ENCODE peak calls at places on chromosome 6, in nine cellular contexts. W, B, X, E, Z, P, H, A and C are unnamed samples.
A peak's percentile ranks its signal among the peaks of the same experiment; 100 is the strongest.

GRCh38 chr6:158939255-158940170 is 60.5 kb downstream of the RSPH3 start:
- DNase-seq in W (no peak), E (peak; percentile 1), H (no peak), Z (no peak), A (no peak), B (peak; percentile 71), P (peak; percentile 13), X (no peak), C (peak; percentile 54)

GRCh38 chr6:135535989-135536414 is 38.5 kb upstream of the AHI1 start:
- DNase-seq in W (peak; percentile 24), E (peak; percentile 4), A (peak; percentile 40), Z (peak; percentile 31), B (no peak), X (peak; percentile 37), P (peak; percentile 70), H (peak; percentile 29), C (peak; percentile 52)

GRCh38 chr6:156710479-156710878 is 66.7 kb upstream of the ARID1B start:
- DNase-seq in X (no peak), E (no peak), A (no peak), W (no peak), Z (no peak), H (no peak), B (no peak), P (no peak), C (no peak)

GRCh38 chr6:87393026-87393622 is 14.6 kb upstream of the CFAP206 start:
- DNase-seq in P (peak; percentile 73), W (peak; percentile 25), X (peak; percentile 50), A (peak; percentile 59), Z (peak; percentile 62), H (peak; percentile 51), E (no peak), B (no peak), C (peak; percentile 84)

GRCh38 chr6:21265264-21266044 is 328.1 kb upstream of the SOX4 start:
- DNase-seq in X (no peak), A (no peak), P (no peak), W (no peak), E (no peak), Z (no peak), H (no peak), B (no peak), C (peak; percentile 66)

GRCh38 chr6:41699063-41699462 is 36.3 kb downstream of the TFEB start:
- DNase-seq in W (no peak), E (no peak), Z (no peak), H (no peak), X (no peak), A (no peak), B (no peak), P (no peak), C (no peak)

GRCh38 chr6:29507319-29507718 is 19.6 kb upstream of the MAS1L start:
- DNase-seq in Z (no peak), P (no peak), W (no peak), E (no peak), X (no peak), B (peak; percentile 17), A (no peak), H (no peak), C (no peak)

GRCh38 chr6:2430617-2431016 is 185.2 kb upstream of the GMDS start:
- DNase-seq in E (no peak), B (no peak), A (no peak), Z (no peak), P (no peak), X (no peak), W (no peak), H (no peak), C (no peak)

GRCh38 chr6:47897233-47897632 is 115.4 kb downstream of the OPN5 start:
- DNase-seq in X (no peak), A (no peak), E (no peak), Z (no peak), W (no peak), B (no peak), H (no peak), P (no peak), C (no peak)

GRCh38 chr6:16698988-16699868 is 62.0 kb downstream of the ATXN1 start:
- DNase-seq in W (no peak), Z (no peak), H (no peak), B (no peak), P (no peak), A (peak; percentile 94), X (no peak), E (no peak), C (peak; percentile 59)

GRCh38 chr6:74651948-74652347 is 553.9 kb downstream of the COL12A1 start:
- DNase-seq in B (no peak), Z (no peak), X (no peak), P (no peak), E (no peak), A (no peak), W (no peak), H (no peak), C (no peak)

DNA sequence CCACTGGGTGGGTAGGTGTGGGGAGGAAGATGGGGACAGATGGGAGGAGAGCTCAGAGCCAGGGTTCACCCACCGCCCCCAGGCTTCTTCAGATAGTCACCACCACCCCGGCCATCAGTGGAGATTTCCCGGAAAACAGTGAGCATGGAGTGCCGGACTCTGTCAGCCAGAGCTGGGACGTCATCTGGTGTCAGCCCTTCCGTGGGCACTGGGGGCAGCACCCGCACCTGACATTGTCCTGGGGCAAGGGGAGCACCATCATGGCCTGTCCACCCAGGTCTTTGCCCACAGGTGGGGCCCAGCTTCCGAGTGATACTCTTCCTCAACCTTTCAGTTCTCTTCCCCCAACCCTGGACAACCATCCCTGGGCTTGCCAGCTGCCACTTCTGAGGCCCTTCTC is 4.8 kb downstream of the EGFL8 start:
- DNase-seq in E (no peak), Z (no peak), X (no peak), B (no peak), W (no peak), H (no peak), A (no peak), P (no peak), C (no peak)
- TF ChIP-seq CTCF in E (no peak), Z (peak; percentile 8), X (no peak), B (no peak), W (no peak), H (peak; percentile 24), A (peak; percentile 28), P (no peak), C (no peak)

GRCh38 chr6:13716955-13717295 is 5.3 kb upstream of the RANBP9 start:
- DNase-seq in Z (no peak), H (no peak), X (no peak), B (no peak), W (no peak), P (no peak), E (no peak), A (no peak), C (no peak)

GRCh38 chr6:13715444-13715883 is 3.8 kb upstream of the RANBP9 start:
- DNase-seq in A (peak; percentile 86), B (no peak), P (no peak), E (peak; percentile 37), Z (no peak), X (no peak), W (no peak), H (peak; percentile 58), C (peak; percentile 96)

GRCh38 chr6:13717787-13718458 is 6.3 kb upstream of the RANBP9 start:
- DNase-seq in W (no peak), A (no peak), H (no peak), P (no peak), X (no peak), B (no peak), Z (no peak), E (no peak), C (no peak)

GRCh38 chr6:13712485-13712990 is 903 bp upstream of the RANBP9 start:
- DNase-seq in W (no peak), B (no peak), Z (no peak), A (no peak), P (peak; percentile 82), E (no peak), H (no peak), X (no peak), C (peak; percentile 76)

GRCh38 chr6:13716225-13716954 is 4.8 kb upstream of the RANBP9 start:
- DNase-seq in A (no peak), B (no peak), W (no peak), Z (no peak), E (no peak), H (no peak), X (no peak), P (no peak), C (no peak)
- H3K4me3 ChIP-seq in A (no peak overlapping the region), B (no peak overlapping the region), W (no peak overlapping the region), Z (no peak overlapping the region), E (no peak overlapping the region), H (no peak overlapping the region), X (no peak overlapping the region), P (no peak overlapping the region), C (no peak overlapping the region)

DNA sequence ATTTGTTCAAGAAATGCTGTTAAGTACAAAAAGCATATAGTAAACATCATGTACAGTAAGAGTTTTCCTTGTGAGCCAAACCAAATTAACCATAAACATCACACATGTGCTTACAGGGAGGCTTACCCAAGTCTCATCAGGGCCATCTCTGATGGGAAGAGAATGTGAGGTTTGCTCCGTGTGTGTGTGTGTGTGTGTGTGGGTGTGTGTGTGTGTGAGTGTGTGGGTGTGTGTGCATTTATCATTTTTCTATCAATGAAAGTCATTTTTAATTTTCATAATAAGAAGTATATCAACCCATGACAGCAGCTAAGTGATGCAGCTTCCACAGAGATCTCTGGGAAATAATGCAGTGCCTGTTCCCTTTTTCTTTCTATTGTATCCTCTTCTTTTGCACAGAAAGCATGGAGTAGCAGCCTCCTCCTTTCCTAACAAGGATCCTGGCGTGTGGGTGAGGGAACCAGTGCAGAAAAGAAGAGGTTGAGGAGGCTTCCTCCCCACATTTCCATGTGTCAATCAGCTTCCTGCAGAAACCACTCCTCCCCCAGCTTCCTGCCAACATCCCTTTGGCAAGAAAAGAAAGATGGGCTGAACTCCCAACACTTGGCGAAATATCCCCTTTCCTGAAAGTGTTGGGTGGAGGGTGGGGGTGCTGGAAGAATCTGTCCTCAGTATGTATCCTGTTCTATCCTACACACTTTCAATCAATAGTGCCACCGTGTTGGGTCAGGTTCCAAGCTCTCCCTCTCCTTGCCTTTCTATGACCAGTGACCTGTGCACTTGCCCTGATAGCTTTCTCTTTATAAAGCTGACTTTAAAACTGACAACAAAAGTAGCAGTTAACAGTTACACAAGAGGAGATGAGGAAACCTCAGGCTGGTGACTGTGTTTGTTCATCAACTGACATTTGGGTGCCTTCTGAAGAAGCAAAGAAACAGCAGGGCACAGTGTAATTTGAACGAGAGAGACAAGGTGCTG is 251.8 kb upstream of the CITED2 start:
- DNase-seq in A (peak; percentile 15), H (no peak), W (no peak), B (no peak), X (no peak), E (no peak), P (no peak), Z (no peak), C (peak; percentile 98)
- TF ChIP-seq MAX in A (no peak), H (no peak), W (no peak), B (no peak), X (no peak), E (no peak), P (no peak), Z (no peak), C (peak; percentile 13)

GRCh38 chr6:3566812-3567211 is 110.0 kb upstream of the SLC22A23 start:
- DNase-seq in A (no peak), P (no peak), Z (no peak), E (no peak), W (no peak), B (no peak), X (no peak), H (no peak), C (peak; percentile 23)

GRCh38 chr6:3559561-3559960 is 102.7 kb upstream of the SLC22A23 start:
- DNase-seq in A (no peak), P (no peak), B (no peak), H (no peak), W (no peak), X (no peak), Z (no peak), E (no peak), C (no peak)

GRCh38 chr6:3565291-3565690 is 108.4 kb upstream of the SLC22A23 start:
- DNase-seq in Z (no peak), P (no peak), H (no peak), E (no peak), X (no peak), A (no peak), W (no peak), B (no peak), C (no peak)

GRCh38 chr6:3561745-3562144 is 104.9 kb upstream of the SLC22A23 start:
- DNase-seq in W (no peak), A (peak; percentile 20), E (no peak), P (peak; percentile 98), Z (no peak), H (no peak), B (no peak), X (no peak), C (peak; percentile 40)
- TF ChIP-seq CTCF in W (no peak), A (peak; percentile 21), E (no peak), P (peak; percentile 44), Z (no peak), H (no peak), B (peak; percentile 6), X (no peak), C (no peak)